ENCODE peak calls at places on chromosome X, in seven cellular contexts. E is IMR-90, K is H1, B is mesenchymal stem cell, N is H9, V is mesendoderm, M is neuronal stem cell. Z is an unnamed sample.

GRCh38 chrX:79511799-79512198 is 144.7 kb upstream of the ITM2A start:
- DNase-seq in E (no peak), K (no peak), B (no peak), N (no peak), V (no peak), M (no peak), Z (no peak)

GRCh38 chrX:77447339-77448149 is at the start of gene FGF16:
- DNase-seq in E (no peak), K (peak), B (no peak), N (peak), V (peak), M (no peak), Z (no peak)

GRCh38 chrX:319579-320125 is 1.1 kb upstream of the GTPBP6 start:
- DNase-seq in E (no peak), K (no peak), B (no peak), N (no peak), V (no peak), M (no peak), Z (no peak)

GRCh38 chrX:115650916-115651315 is 89.9 kb downstream of the PLS3 start:
- DNase-seq in E (peak), K (peak), B (peak), N (peak), V (peak), M (peak), Z (peak)

GRCh38 chrX:118603981-118604380 is 108.4 kb downstream of the DOCK11 start:
- DNase-seq in E (peak), K (peak), B (peak), N (peak), V (peak), M (peak), Z (peak)

GRCh38 chrX:11209798-11210197 is 83.4 kb upstream of the AMELX start:
- DNase-seq in E (no peak), K (no peak), B (no peak), N (no peak), V (no peak), M (no peak), Z (no peak)

GRCh38 chrX:106144755-106145639 is 23.1 kb upstream of the PWWP3B start:
- DNase-seq in E (no peak), K (no peak), B (no peak), N (no peak), V (no peak), M (no peak), Z (no peak)

GRCh38 chrX:150308041-150308440 is 55.1 kb upstream of the MAMLD1 start:
- DNase-seq in E (no peak), K (no peak), B (no peak), N (no peak), V (no peak), M (no peak), Z (no peak)

GRCh38 chrX:12814434-12814833 is 23.2 kb downstream of the PRPS2 start:
- DNase-seq in E (peak), K (peak), B (peak), N (peak), V (peak), M (no peak), Z (peak)

GRCh38 chrX:153469811-153470410 is 465 bp downstream of the HAUS7 start:
- DNase-seq in E (peak), K (no peak), B (peak), N (no peak), V (peak), M (no peak), Z (no peak)

GRCh38 chrX:117998171-117998570 is 118.4 kb downstream of the KLHL13 start:
- DNase-seq in E (no peak), K (no peak), B (no peak), N (no peak), V (no peak), M (no peak), Z (no peak)

GRCh38 chrX:151973851-151974335 is 583 bp downstream of the GABRE start:
- DNase-seq in E (no peak), K (no peak), B (peak), N (peak), V (peak), M (no peak), Z (no peak)

GRCh38 chrX:110430293-110431076 is 71.8 kb downstream of the RTL9 start:
- DNase-seq in E (no peak), K (no peak), B (no peak), N (no peak), V (no peak), M (no peak), Z (no peak)

GRCh38 chrX:39995457-39995856 is 102.3 kb downstream of the BCOR start:
- DNase-seq in E (no peak), K (no peak), B (no peak), N (no peak), V (no peak), M (no peak), Z (no peak)

GRCh38 chrX:153499876-153500275 is 5.1 kb downstream of the BGN start:
- DNase-seq in E (no peak), K (no peak), B (no peak), N (no peak), V (no peak), M (no peak), Z (no peak)

GRCh38 chrX:123675154-123675553 is 57.7 kb downstream of the THOC2 start:
- DNase-seq in E (no peak), K (no peak), B (no peak), N (no peak), V (no peak), M (no peak), Z (no peak)
- H3K23ac ChIP-seq in E (no peak), K (no peak), B (no peak), N (no peak), V (no peak), M (no peak), Z (no peak)

GRCh38 chrX:54182864-54183613 is at the start of gene FAM120C:
- DNase-seq in E (peak), K (peak), B (peak), N (peak), V (peak), M (peak), Z (peak)

GRCh38 chrX:54178100-54178940 is 4.7 kb downstream of the FAM120C start:
- DNase-seq in E (peak), K (no peak), B (peak), N (no peak), V (no peak), M (no peak), Z (peak)

GRCh38 chrX:54182194-54182863 is 725 bp downstream of the FAM120C start:
- DNase-seq in E (no peak), K (peak), B (peak), N (peak), V (peak), M (peak), Z (peak)

GRCh38 chrX:54181196-54181953 is 1.7 kb downstream of the FAM120C start:
- DNase-seq in E (peak), K (no peak), B (peak), N (no peak), V (no peak), M (no peak), Z (no peak)

DNA sequence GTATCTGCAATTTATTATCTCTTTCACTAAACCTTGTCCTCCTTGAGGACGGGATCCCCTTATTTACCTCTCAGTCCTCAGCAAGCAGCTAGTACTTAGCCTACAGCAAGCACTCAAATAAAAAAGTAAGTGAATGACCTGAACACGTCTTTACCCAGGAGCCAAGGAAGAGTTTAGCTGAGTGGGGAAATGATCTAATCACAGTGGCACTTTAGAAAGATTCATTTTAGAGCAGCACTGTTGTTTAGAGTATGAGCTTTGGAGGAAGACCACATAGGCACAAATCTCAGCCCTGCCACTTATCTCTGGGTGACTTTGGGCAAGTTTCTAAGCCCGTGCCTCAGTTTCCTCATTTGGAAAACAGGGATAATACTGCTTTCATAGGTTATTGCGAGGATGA is 2.7 kb downstream of the FAM120C start:
- DNase-seq in E (peak), K (no peak), B (peak), N (no peak), V (no peak), M (no peak), Z (no peak)
- H3K23ac ChIP-seq in E (no peak), K (no peak), B (no peak), N (no peak), V (no peak), M (no peak), Z (no peak)

GRCh38 chrX:69257504-69258127 is 92.4 kb upstream of the PJA1 start:
- DNase-seq in E (no peak), K (no peak), B (no peak), N (no peak), V (no peak), M (no peak), Z (no peak)
- H3K23ac ChIP-seq in E (no peak), K (no peak), B (no peak), N (no peak), V (no peak), M (no peak), Z (no peak)

GRCh38 chrX:14817559-14817958 is 55.3 kb downstream of the FANCB start:
- DNase-seq in E (no peak), K (no peak), B (no peak), N (no peak), V (no peak), M (no peak), Z (peak)
- H3K23ac ChIP-seq in E (no peak), K (no peak), B (no peak), N (no peak), V (no peak), M (no peak), Z (no peak)

GRCh38 chrX:132101799-132102198 is 26.0 kb downstream of the FRMD7 start:
- DNase-seq in E (no peak), K (no peak), B (no peak), N (no peak), V (no peak), M (no peak), Z (no peak)
- H3K23ac ChIP-seq in E (no peak), K (no peak), B (no peak), N (no peak), V (no peak), M (no peak), Z (no peak)

DNA sequence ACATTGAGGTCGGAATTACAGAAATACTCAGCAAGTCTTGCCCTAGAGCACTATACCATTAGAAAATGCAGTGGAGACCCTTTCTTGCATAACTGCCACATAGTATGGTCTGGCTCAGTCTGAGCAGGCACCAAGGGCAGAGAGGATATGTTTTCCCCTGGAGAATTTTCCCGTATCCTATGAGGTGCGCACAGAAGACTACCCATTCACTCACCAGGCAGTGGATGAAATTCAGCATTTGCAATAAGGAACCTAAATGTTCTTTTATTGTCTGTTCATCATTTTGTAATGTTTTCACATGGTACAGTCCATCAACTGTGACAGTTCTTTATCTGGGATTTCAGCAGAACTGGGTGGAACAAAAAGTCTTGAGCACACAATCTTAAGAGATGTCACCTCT is 15.5 kb downstream of the JADE3 start:
- DNase-seq in E (no peak), K (no peak), B (no peak), N (no peak), V (no peak), M (no peak), Z (no peak)
- H3K23ac ChIP-seq in E (no peak), K (no peak), B (no peak), N (no peak), V (no peak), M (no peak), Z (no peak)

GRCh38 chrX:16172391-16172790 is 5.1 kb downstream of the MAGEB17 start:
- DNase-seq in E (no peak), K (no peak), B (no peak), N (peak), V (no peak), M (no peak), Z (no peak)

GRCh38 chrX:16171039-16171438 is 3.8 kb downstream of the MAGEB17 start:
- DNase-seq in E (no peak), K (no peak), B (no peak), N (peak), V (no peak), M (no peak), Z (no peak)

GRCh38 chrX:16171944-16172343 is 4.7 kb downstream of the MAGEB17 start:
- DNase-seq in E (no peak), K (no peak), B (no peak), N (peak), V (no peak), M (no peak), Z (no peak)

GRCh38 chrX:16177260-16177659 is 10.0 kb downstream of the MAGEB17 start:
- DNase-seq in E (no peak), K (no peak), B (no peak), N (no peak), V (no peak), M (no peak), Z (no peak)

DNA sequence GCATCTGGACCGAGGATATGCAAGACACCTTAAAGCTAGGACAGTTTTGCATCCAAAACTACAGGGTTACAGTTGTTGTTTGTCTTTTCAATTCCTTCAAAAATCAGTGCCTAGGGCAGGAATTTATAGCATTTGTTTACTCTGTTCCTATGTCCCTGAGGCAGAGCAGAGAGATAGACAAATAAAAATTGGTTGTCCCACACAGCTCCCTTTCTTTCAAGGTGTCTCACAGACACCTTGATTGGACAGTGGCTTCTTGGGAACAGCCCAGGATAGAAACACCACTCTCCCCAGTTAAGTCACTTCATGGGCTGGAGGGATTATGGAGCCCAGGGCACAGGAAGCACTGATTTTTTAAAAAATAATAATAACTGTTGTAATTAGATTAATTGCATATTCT is 8.0 kb downstream of the MAGEB17 start:
- DNase-seq in E (no peak), K (no peak), B (no peak), N (no peak), V (no peak), M (no peak), Z (no peak)
- H3K23ac ChIP-seq in E (no peak), K (no peak), B (no peak), N (no peak), V (no peak), M (no peak), Z (no peak)

GRCh38 chrX:148416142-148416541 is 84.3 kb upstream of the AFF2 start:
- DNase-seq in E (no peak), K (no peak), B (no peak), N (no peak), V (no peak), M (no peak), Z (no peak)
- H3K23ac ChIP-seq in E (no peak), K (no peak), B (no peak), N (no peak), V (no peak), M (no peak), Z (no peak)

Z was measured in trophoblast cell.